ENCODE peak calls at places on chromosomes 2 and 18, in seven cellular contexts. C, F, D, S, P, Z and W are unnamed samples.

GRCh38 chr2:238055841-238056240 is 5.0 kb upstream of the SCLY start:
- DNase-seq in C (no peak), F (no peak), D (no peak), S (no peak), P (no peak), Z (no peak), W (no peak)

GRCh38 chr2:68806511-68807109 is 64.6 kb downstream of the BMP10 start:
- DNase-seq in C (no peak), F (no peak), D (peak), S (no peak), P (peak), Z (no peak), W (no peak)

GRCh38 chr2:181457741-181458425 is 697 bp downstream of the ITGA4 start:
- DNase-seq in C (peak), F (peak), D (no peak), S (peak), P (peak), Z (no peak), W (no peak)

GRCh38 chr18:26436176-26437031 is 111.9 kb downstream of the KCTD1 start:
- DNase-seq in C (no peak), F (no peak), D (peak), S (no peak), P (peak), Z (peak), W (peak)

GRCh38 chr2:110933420-110933819 is 187.3 kb upstream of the BCL2L11 start:
- DNase-seq in C (no peak), F (no peak), D (no peak), S (no peak), P (no peak), Z (no peak), W (no peak)

GRCh38 chr2:27075219-27075871 is 3.1 kb upstream of the EMILIN1 start:
- DNase-seq in C (peak), F (peak), D (no peak), S (no peak), P (no peak), Z (no peak), W (no peak)

GRCh38 chr2:200302940-200303727 is 3.4 kb upstream of the SPATS2L start:
- DNase-seq in C (no peak), F (no peak), D (no peak), S (no peak), P (peak), Z (peak), W (peak)

GRCh38 chr18:48743046-48743445 is 204.2 kb downstream of the CTIF start:
- DNase-seq in C (no peak), F (no peak), D (peak), S (no peak), P (peak), Z (no peak), W (no peak)

GRCh38 chr2:197181491-197181890 is 129.1 kb downstream of the ANKRD44 start:
- DNase-seq in C (no peak), F (no peak), D (no peak), S (no peak), P (peak), Z (no peak), W (no peak)

GRCh38 chr2:54704688-54705605 is 18.5 kb upstream of the EML6 start:
- DNase-seq in C (peak), F (no peak), D (no peak), S (peak), P (peak), Z (peak), W (peak)

GRCh38 chr2:239625913-239626734 is 225.3 kb upstream of the HDAC4 start:
- DNase-seq in C (no peak), F (no peak), D (no peak), S (no peak), P (no peak), Z (no peak), W (no peak)

GRCh38 chr2:70993689-70993986 is 1.0 kb downstream of the TEX261 start:
- DNase-seq in C (no peak), F (peak), D (no peak), S (no peak), P (no peak), Z (no peak), W (no peak)

GRCh38 chr2:127254386-127254981 is 34.4 kb upstream of the CYP27C1 start:
- DNase-seq in C (no peak), F (no peak), D (no peak), S (no peak), P (peak), Z (no peak), W (peak)

GRCh38 chr2:11023326-11024009 is 111.7 kb downstream of the KCNF1 start:
- DNase-seq in C (no peak), F (no peak), D (no peak), S (no peak), P (no peak), Z (no peak), W (no peak)

GRCh38 chr2:96274355-96275056 is 8.5 kb downstream of the CIAO1 start:
- DNase-seq in C (no peak), F (no peak), D (no peak), S (no peak), P (no peak), Z (no peak), W (no peak)

GRCh38 chr2:46996300-46996843 is 80.8 kb upstream of the MCFD2 start:
- DNase-seq in C (no peak), F (no peak), D (no peak), S (no peak), P (no peak), Z (no peak), W (no peak)

GRCh38 chr18:74610216-74610615 is 12.5 kb downstream of the ZNF407 start:
- DNase-seq in C (no peak), F (no peak), D (no peak), S (no peak), P (no peak), Z (no peak), W (no peak)

GRCh38 chr2:88853403-88853790 is 161.9 kb downstream of the RPIA start:
- DNase-seq in C (no peak), F (no peak), D (no peak), S (no peak), P (no peak), Z (no peak), W (no peak)

GRCh38 chr2:2117923-2118322 is 213.2 kb downstream of the MYT1L start:
- DNase-seq in C (no peak), F (no peak), D (no peak), S (no peak), P (no peak), Z (no peak), W (no peak)

GRCh38 chr2:148674063-148675020 is 29.8 kb downstream of the EPC2 start:
- DNase-seq in C (peak), F (no peak), D (no peak), S (peak), P (peak), Z (peak), W (peak)

GRCh38 chr2:28643911-28644334 is 107.7 kb upstream of the PPP1CB start:
- DNase-seq in C (no peak), F (no peak), D (no peak), S (no peak), P (peak), Z (peak), W (no peak)

GRCh38 chr2:108605947-108606346 is 71.7 kb downstream of the LIMS1 start:
- DNase-seq in C (no peak), F (no peak), D (no peak), S (no peak), P (no peak), Z (no peak), W (no peak)

GRCh38 chr2:177538323-177538722 is 145.8 kb downstream of the AGPS start:
- DNase-seq in C (no peak), F (no peak), D (no peak), S (peak), P (no peak), Z (no peak), W (no peak)

GRCh38 chr2:72765997-72766609 is 59.7 kb downstream of the EXOC6B start:
- DNase-seq in C (no peak), F (no peak), D (no peak), S (no peak), P (peak), Z (no peak), W (peak)